ENCODE peak calls at places on chromosomes 2 and 18, in seven cellular contexts. A is stimulated activated CD8-positive, alpha-beta memory T cell treated with anti-CD3 and anti-CD28 coated beads, Interleukin-15, amount 100 ng/mL, for 1 hour; W is fibroblast of pulmonary artery; D is activated CD8-positive, alpha-beta memory T cell treated with anti-CD3 and anti-CD28 coated beads for 48 hours; S is neuronal stem cell; U is stimulated activated CD4-positive, alpha-beta T cell treated with anti-CD3 and anti-CD28 coated beads, Interleukin-15, amount 100 ng/mL, for 48 hours; H is CD8-positive, alpha-beta T cell. G is an unnamed sample.
A peak's percentile ranks its signal among the peaks of the same experiment; 100 is the strongest.

GRCh38 chr2:45450633-45451032 is 160.4 kb downstream of the SRBD1 start:
- DNase-seq in A (no peak), W (no peak), D (no peak), S (no peak), U (no peak), H (no peak), G (no peak)

GRCh38 chr2:88179228-88179679 is 9.1 kb downstream of the THNSL2 start:
- DNase-seq in A (no peak), W (no peak), D (no peak), S (no peak), U (no peak), H (no peak), G (no peak)

GRCh38 chr2:8123464-8123863 is 558.4 kb upstream of the ID2 start:
- DNase-seq in A (no peak), W (no peak), D (no peak), S (no peak), U (no peak), H (no peak), G (no peak)

GRCh38 chr18:72869786-72870185 is 2.0 kb upstream of the NETO1 start:
- DNase-seq in A (no peak), W (no peak), D (no peak), S (peak; percentile 1), U (no peak), H (no peak), G (no peak)

GRCh38 chr2:241741016-241741415 is 6.6 kb downstream of the D2HGDH start:
- DNase-seq in A (no peak), W (no peak), D (no peak), S (no peak), U (no peak), H (peak; percentile 38), G (no peak)

GRCh38 chr2:15661295-15661569 is 69.6 kb downstream of the DDX1 start:
- DNase-seq in A (no peak), W (no peak), D (no peak), S (no peak), U (no peak), H (no peak), G (no peak)

GRCh38 chr2:149155181-149155580 is 116.7 kb downstream of the LYPD6B start:
- DNase-seq in A (no peak), W (no peak), D (no peak), S (no peak), U (no peak), H (no peak), G (no peak)

GRCh38 chr18:22466608-22467390 is 49.1 kb upstream of the CTAGE1 start:
- DNase-seq in A (no peak), W (peak; percentile 70), D (no peak), S (no peak), U (no peak), H (no peak), G (peak; percentile 70)

GRCh38 chr2:42092084-42092996 is 44.5 kb downstream of the PKDCC start:
- DNase-seq in A (no peak), W (peak; percentile 59), D (no peak), S (no peak), U (no peak), H (no peak), G (no peak)

GRCh38 chr2:189091253-189091652 is 88.3 kb downstream of the COL5A2 start:
- DNase-seq in A (no peak), W (peak; percentile 48), D (no peak), S (no peak), U (no peak), H (no peak), G (no peak)

GRCh38 chr2:222722327-222722946 is 51.0 kb downstream of the MOGAT1 start:
- DNase-seq in A (no peak), W (peak; percentile 89), D (no peak), S (no peak), U (no peak), H (no peak), G (no peak)

GRCh38 chr18:46406539-46406932 is 250.5 kb downstream of the LOXHD1 start:
- DNase-seq in A (no peak), W (no peak), D (no peak), S (no peak), U (no peak), H (no peak), G (no peak)

GRCh38 chr2:10844083-10844482 is 31.5 kb upstream of the PDIA6 start:
- DNase-seq in A (no peak), W (peak; percentile 43), D (no peak), S (no peak), U (no peak), H (no peak), G (peak; percentile 78)

GRCh38 chr2:27326536-27326935 is 3.6 kb upstream of the MPV17 start:
- DNase-seq in A (no peak), W (no peak), D (no peak), S (no peak), U (no peak), H (no peak), G (no peak)

GRCh38 chr2:177888581-177888980 is 184.0 kb downstream of the PDE11A start:
- DNase-seq in A (no peak), W (no peak), D (no peak), S (no peak), U (no peak), H (no peak), G (no peak)

GRCh38 chr2:41869542-41870256 is 178.1 kb upstream of the PKDCC start:
- DNase-seq in A (peak; percentile 48), W (peak; percentile 76), D (peak; percentile 51), S (peak; percentile 81), U (peak; percentile 38), H (peak; percentile 75), G (no peak)

GRCh38 chr18:9177466-9177865 is 40.9 kb downstream of the ANKRD12 start:
- DNase-seq in A (no peak), W (no peak), D (no peak), S (no peak), U (no peak), H (no peak), G (no peak)

GRCh38 chr2:192236136-192236535 is 41.4 kb upstream of the TMEFF2 start:
- DNase-seq in A (no peak), W (peak; percentile 47), D (no peak), S (no peak), U (no peak), H (no peak), G (no peak)

GRCh38 chr2:203418271-203418670 is 90.1 kb downstream of the ABI2 start:
- DNase-seq in A (no peak), W (no peak), D (no peak), S (no peak), U (no peak), H (no peak), G (no peak)

GRCh38 chr2:197309369-197310231 is 980 bp downstream of the ANKRD44 start:
- DNase-seq in A (peak; percentile 42), W (no peak), D (no peak), S (peak; percentile 24), U (no peak), H (peak; percentile 58), G (no peak)

GRCh38 chr2:142883526-142883925 is 6.1 kb downstream of the KYNU start:
- DNase-seq in A (no peak), W (no peak), D (no peak), S (no peak), U (no peak), H (no peak), G (no peak)

GRCh38 chr2:176924909-176925548 is 287.6 kb upstream of the HNRNPA3 start:
- DNase-seq in A (no peak), W (no peak), D (no peak), S (no peak), U (no peak), H (no peak), G (no peak)

GRCh38 chr2:121897335-121897970 is 142.0 kb downstream of the TSN start:
- DNase-seq in A (no peak), W (peak; percentile 57), D (no peak), S (no peak), U (peak; percentile 8), H (no peak), G (no peak)

GRCh38 chr2:31384771-31385276 is 29.7 kb downstream of the XDH start:
- DNase-seq in A (no peak), W (peak; percentile 95), D (no peak), S (no peak), U (no peak), H (no peak), G (no peak)

GRCh38 chr2:120863173-120863545 is 127.5 kb downstream of the GLI2 start:
- DNase-seq in A (no peak), W (no peak), D (no peak), S (no peak), U (no peak), H (no peak), G (peak; percentile 47)

GRCh38 chr2:119028327-119029174 is 86.6 kb downstream of the MARCO start:
- DNase-seq in A (no peak), W (peak; percentile 48), D (no peak), S (no peak), U (no peak), H (peak; percentile 5), G (no peak)

GRCh38 chr2:102540882-102541281 is 67.9 kb downstream of the SLC9A4 start:
- DNase-seq in A (no peak), W (no peak), D (no peak), S (no peak), U (no peak), H (no peak), G (no peak)

GRCh38 chr2:29290293-29291052 is 175.3 kb downstream of the CLIP4 start:
- DNase-seq in A (no peak), W (no peak), D (no peak), S (no peak), U (no peak), H (no peak), G (no peak)

GRCh38 chr18:79367480-79367879 is 28.2 kb upstream of the NFATC1 start:
- DNase-seq in A (no peak), W (no peak), D (no peak), S (no peak), U (no peak), H (no peak), G (no peak)

GRCh38 chr2:144230452-144231085 is 289.4 kb downstream of the ZEB2 start:
- DNase-seq in A (no peak), W (peak; percentile 26), D (no peak), S (no peak), U (no peak), H (no peak), G (no peak)

GRCh38 chr2:235618039-235618438 is 124.2 kb downstream of the AGAP1 start:
- DNase-seq in A (no peak), W (peak; percentile 69), D (no peak), S (no peak), U (no peak), H (no peak), G (no peak)

GRCh38 chr18:11752116-11752911 is 63.2 kb downstream of the GNAL start:
- DNase-seq in A (no peak), W (peak; percentile 33), D (no peak), S (peak; percentile 41), U (no peak), H (no peak), G (no peak)

GRCh38 chr2:104286806-104287205 is 567.1 kb upstream of the POU3F3 start:
- DNase-seq in A (no peak), W (no peak), D (no peak), S (peak; percentile 12), U (no peak), H (no peak), G (no peak)

GRCh38 chr2:101883860-101884259 is 107.9 kb upstream of the IL1R2 start:
- DNase-seq in A (no peak), W (peak; percentile 82), D (no peak), S (peak; percentile 6), U (no peak), H (no peak), G (no peak)

GRCh38 chr2:36338827-36339145 is 16.8 kb upstream of the CRIM1 start:
- DNase-seq in A (no peak), W (no peak), D (no peak), S (no peak), U (no peak), H (no peak), G (no peak)

GRCh38 chr2:109438773-109439191 is 175.0 kb downstream of the SEPTIN10 start:
- DNase-seq in A (no peak), W (peak; percentile 81), D (no peak), S (no peak), U (no peak), H (no peak), G (peak; percentile 25)

GRCh38 chr2:44268259-44268649 is 7.0 kb upstream of the SLC3A1 start:
- DNase-seq in A (no peak), W (peak; percentile 45), D (no peak), S (no peak), U (no peak), H (no peak), G (no peak)

GRCh38 chr2:32760628-32761027 is 132.8 kb downstream of the TTC27 start:
- DNase-seq in A (no peak), W (no peak), D (no peak), S (no peak), U (no peak), H (no peak), G (no peak)